ENCODE peak calls at places on chromosomes 4 and X, in four cellular contexts. E is cardiac muscle cell, V is substantia nigra, D is pancreas. O is an unnamed sample.

GRCh38 chrX:68989865-68990606 is 161.2 kb downstream of the EFNB1 start:
- DNase-seq in E (peak), V (no peak), D (peak), O (no peak)

GRCh38 chr4:602559-602942 is 22.8 kb upstream of the PDE6B start:
- DNase-seq in E (peak), V (no peak), D (peak), O (no peak)

GRCh38 chrX:68599256-68600152 is 48.0 kb upstream of the STARD8 start:
- DNase-seq in E (peak), V (no peak), D (no peak), O (no peak)

GRCh38 chrX:84153538-84153937 is 34.5 kb downstream of the RPS6KA6 start:
- DNase-seq in E (peak), V (no peak), D (no peak), O (no peak)

GRCh38 chrX:2492536-2493218 is 8.1 kb downstream of the DHRSX start:
- DNase-seq in E (no peak), V (no peak), D (peak), O (no peak)

GRCh38 chr4:166827167-166827566 is 407.1 kb downstream of the SPOCK3 start:
- DNase-seq in E (no peak), V (no peak), D (no peak), O (no peak)

GRCh38 chrX:16435399-16435986 is 214.5 kb upstream of the S100G start:
- DNase-seq in E (no peak), V (no peak), D (no peak), O (no peak)

GRCh38 chrX:38654302-38654701 is 93.0 kb downstream of the TSPAN7 start:
- DNase-seq in E (peak), V (no peak), D (no peak), O (no peak)

GRCh38 chrX:72316408-72317079 is 10.8 kb upstream of the CITED1 start:
- DNase-seq in E (no peak), V (no peak), D (peak), O (no peak)

GRCh38 chrX:150936556-150936955 is 38.1 kb upstream of the CD99L2 start:
- DNase-seq in E (no peak), V (no peak), D (no peak), O (no peak)

GRCh38 chr4:108954880-108955279 is 192.0 kb upstream of the ETNPPL start:
- DNase-seq in E (no peak), V (no peak), D (no peak), O (no peak)

GRCh38 chr4:52659016-52659721 is at the start of gene USP46:
- DNase-seq in E (peak), V (peak), D (peak), O (peak)

GRCh38 chrX:13078739-13079444 is 34.5 kb upstream of the FAM9C start:
- DNase-seq in E (peak), V (no peak), D (peak), O (no peak)

GRCh38 chr4:82780398-82781231 is 18.0 kb downstream of the SCD5 start:
- DNase-seq in E (peak), V (peak), D (peak), O (peak)

GRCh38 chrX:46630141-46630540 is 56.6 kb downstream of the CHST7 start:
- DNase-seq in E (no peak), V (no peak), D (no peak), O (no peak)